ENCODE peak calls at places on chromosomes 16 and 17, in ten cellular contexts. X is DMS153; K is HTR-8/SVneo; V is activated gamma-delta T cell treated with anti-CD3 and anti-CD28 coated beads, Interleukin-2, amount 50 U/mL, for 16 hours; D is left ventricle myocardium inferior; H is HFFc6; C is GM23338; I is activated T-helper 1 cell treated with anti-CD3 and anti-CD28 coated beads, Interleukin-2, amount 50 U/mL, for 16 hours; B is BE2C; F is mesothelial cell of epicardium. M is an unnamed sample.

GRCh38 chr17:41785876-41786226 is 660 bp downstream of the JUP start:
- DNase-seq in X (peak; percentile 67), K (no peak), V (no peak), D (no peak), H (no peak), C (peak; percentile 79), I (no peak), B (no peak), F (no peak), M (peak; percentile 54)

GRCh38 chr16:27786881-27787625 is 237.1 kb downstream of the KATNIP start:
- DNase-seq in X (no peak), K (no peak), V (no peak), D (no peak), H (no peak), C (no peak), I (no peak), B (no peak), F (no peak), M (no peak)

GRCh38 chr16:14961405-14962186 is 13.2 kb upstream of the PDXDC1 start:
- DNase-seq in X (no peak), K (no peak), V (no peak), D (no peak), H (no peak), C (no peak), I (no peak), B (no peak), F (no peak), M (no peak)

GRCh38 chr17:4806420-4806769 is 557 bp upstream of the PLD2 start:
- DNase-seq in X (no peak), K (no peak), V (no peak), D (no peak), H (no peak), C (peak; percentile 70), I (no peak), B (no peak), F (no peak), M (no peak)

GRCh38 chr17:2337152-2337810 is at the start of gene SGSM2:
- DNase-seq in X (no peak), K (peak; percentile 75), V (peak; percentile 59), D (peak; percentile 72), H (no peak), C (peak; percentile 51), I (peak; percentile 55), B (peak; percentile 77), F (peak; percentile 75), M (peak; percentile 7)

GRCh38 chr16:20763461-20764232 is at the start of gene ACSM3:
- DNase-seq in X (no peak), K (peak; percentile 63), V (peak; percentile 46), D (no peak), H (peak; percentile 75), C (peak; percentile 92), I (peak; percentile 33), B (no peak), F (peak; percentile 41), M (no peak)

GRCh38 chr17:75785770-75786538 is 1.3 kb downstream of the UNK start:
- DNase-seq in X (no peak), K (no peak), V (no peak), D (no peak), H (peak; percentile 44), C (no peak), I (no peak), B (no peak), F (no peak), M (no peak)

GRCh38 chr17:17710728-17711541 is 29.7 kb downstream of the RAI1 start:
- DNase-seq in X (peak; percentile 60), K (peak; percentile 98), V (no peak), D (no peak), H (peak; percentile 89), C (peak; percentile 92), I (no peak), B (no peak), F (peak; percentile 82), M (peak; percentile 14)

GRCh38 chr17:64679710-64680216 is 17.7 kb upstream of the SMURF2 start:
- DNase-seq in X (no peak), K (peak; percentile 89), V (no peak), D (no peak), H (peak; percentile 100), C (no peak), I (no peak), B (no peak), F (no peak), M (no peak)

GRCh38 chr16:29030086-29030840 is 45.4 kb downstream of the LAT start:
- DNase-seq in X (no peak), K (no peak), V (no peak), D (no peak), H (no peak), C (no peak), I (no peak), B (no peak), F (peak; percentile 29), M (no peak)

GRCh38 chr16:396199-396598 is 800 bp upstream of the NME4 start:
- DNase-seq in X (peak; percentile 42), K (no peak), V (no peak), D (no peak), H (no peak), C (peak; percentile 60), I (no peak), B (no peak), F (no peak), M (peak; percentile 11)

GRCh38 chr16:80743772-80744171 is 60.6 kb downstream of the CDYL2 start:
- DNase-seq in X (no peak), K (no peak), V (no peak), D (no peak), H (no peak), C (no peak), I (no peak), B (no peak), F (no peak), M (no peak)

GRCh38 chr16:11112723-11113348 is 143.2 kb downstream of the SOCS1 start:
- DNase-seq in X (peak; percentile 38), K (no peak), V (no peak), D (no peak), H (no peak), C (no peak), I (no peak), B (peak; percentile 65), F (no peak), M (no peak)

GRCh38 chr16:67198238-67198734 is 645 bp upstream of the ELMO3 start:
- DNase-seq in X (peak; percentile 52), K (no peak), V (no peak), D (no peak), H (no peak), C (peak; percentile 68), I (no peak), B (peak; percentile 65), F (no peak), M (no peak)

GRCh38 chr17:53141280-53141679 is 681.4 kb upstream of the KIF2B start:
- DNase-seq in X (no peak), K (no peak), V (no peak), D (no peak), H (no peak), C (no peak), I (no peak), B (no peak), F (no peak), M (no peak)

GRCh38 chr16:28184625-28185024 is 27.1 kb downstream of the XPO6 start:
- DNase-seq in X (no peak), K (no peak), V (no peak), D (no peak), H (no peak), C (no peak), I (no peak), B (no peak), F (no peak), M (no peak)

GRCh38 chr16:73231969-73232554 is 184.1 kb upstream of the ZFHX3 start:
- DNase-seq in X (no peak), K (no peak), V (no peak), D (no peak), H (no peak), C (no peak), I (no peak), B (peak; percentile 46), F (no peak), M (no peak)

GRCh38 chr16:50309156-50309526 is 42.8 kb downstream of the ADCY7 start:
- DNase-seq in X (no peak), K (no peak), V (no peak), D (no peak), H (no peak), C (no peak), I (no peak), B (no peak), F (peak; percentile 33), M (no peak)

GRCh38 chr17:17694229-17695081 is 13.2 kb downstream of the RAI1 start:
- DNase-seq in X (no peak), K (peak; percentile 86), V (peak; percentile 52), D (peak; percentile 76), H (peak; percentile 44), C (peak; percentile 81), I (peak; percentile 68), B (peak; percentile 59), F (peak; percentile 75), M (no peak)

GRCh38 chr17:78414178-78415162 is 36.0 kb downstream of the PGS1 start:
- DNase-seq in X (no peak), K (no peak), V (peak; percentile 47), D (no peak), H (no peak), C (no peak), I (peak; percentile 28), B (no peak), F (no peak), M (no peak)

GRCh38 chr17:21132428-21132827 is 5.7 kb downstream of the DHRS7B start:
- DNase-seq in X (no peak), K (no peak), V (no peak), D (no peak), H (no peak), C (no peak), I (no peak), B (no peak), F (no peak), M (no peak)

GRCh38 chr17:57481901-57482300 is 225.6 kb downstream of the MSI2 start:
- DNase-seq in X (no peak), K (peak; percentile 84), V (no peak), D (no peak), H (peak; percentile 100), C (no peak), I (no peak), B (no peak), F (no peak), M (no peak)

GRCh38 chr17:726331-726919 is 6.0 kb upstream of the TLCD3A start:
- DNase-seq in X (no peak), K (no peak), V (no peak), D (no peak), H (no peak), C (peak; percentile 83), I (no peak), B (no peak), F (no peak), M (no peak)

GRCh38 chr17:289409-289808 is 63.2 kb downstream of the RPH3AL start:
- DNase-seq in X (no peak), K (no peak), V (no peak), D (no peak), H (no peak), C (no peak), I (no peak), B (no peak), F (no peak), M (no peak)

GRCh38 chr16:55136356-55136755 is 187.6 kb upstream of the IRX6 start:
- DNase-seq in X (no peak), K (no peak), V (no peak), D (no peak), H (no peak), C (no peak), I (no peak), B (no peak), F (no peak), M (no peak)

GRCh38 chr16:84732674-84733352 is 33.0 kb downstream of the USP10 start:
- DNase-seq in X (peak; percentile 42), K (no peak), V (no peak), D (no peak), H (no peak), C (no peak), I (no peak), B (no peak), F (no peak), M (no peak)

GRCh38 chr17:68204736-68205135 is 43.1 kb upstream of the AMZ2 start:
- DNase-seq in X (no peak), K (peak; percentile 53), V (no peak), D (peak; percentile 31), H (no peak), C (no peak), I (no peak), B (no peak), F (no peak), M (no peak)

GRCh38 chr16:66326995-66327513 is 39.4 kb upstream of the CDH5 start:
- DNase-seq in X (peak; percentile 94), K (no peak), V (no peak), D (no peak), H (no peak), C (no peak), I (no peak), B (no peak), F (no peak), M (peak; percentile 54)

M was measured in NCI-H774.